ENCODE peak calls at places on chromosomes 7 and 10, in nine cellular contexts. O, H, S, J, L, F, U, X and T are unnamed samples. For H3K4me1, the result is how much of the 10 kb centered on the place peaks cover.

GRCh38 chr7:35670856-35671569 is 23.9 kb downstream of the HERPUD2 start:
- DNase-seq in O (no peak), H (no peak), S (no peak), J (no peak), L (no peak), F (no peak), U (no peak), X (no peak), T (no peak)

GRCh38 chr7:117873056-117873932 is at the start of gene CTTNBP2:
- DNase-seq in O (peak), H (peak), S (no peak), J (peak), L (peak), F (peak), U (peak), X (peak), T (peak)

GRCh38 chr7:23598321-23598720 is 1.1 kb downstream of the CCDC126 start:
- DNase-seq in O (peak), H (no peak), S (no peak), J (no peak), L (no peak), F (no peak), U (no peak), X (no peak), T (no peak)

GRCh38 chr7:98180751-98181150 is 30.5 kb upstream of the BHLHA15 start:
- DNase-seq in O (no peak), H (no peak), S (no peak), J (no peak), L (no peak), F (no peak), U (no peak), X (no peak), T (no peak)

GRCh38 chr10:104589871-104590270 is 51.2 kb upstream of the SORCS3 start:
- DNase-seq in O (peak), H (no peak), S (no peak), J (peak), L (no peak), F (peak), U (peak), X (peak), T (no peak)

GRCh38 chr10:100738055-100738827 is 7.1 kb upstream of the PAX2 start:
- DNase-seq in O (peak), H (no peak), S (no peak), J (no peak), L (no peak), F (no peak), U (no peak), X (no peak), T (no peak)

GRCh38 chr7:65722361-65722792 is 150.5 kb upstream of the VKORC1L1 start:
- DNase-seq in O (peak), H (peak), S (peak), J (peak), L (no peak), F (peak), U (no peak), X (peak), T (peak)

GRCh38 chr10:18501198-18501597 is 150.2 kb downstream of the NSUN6 start:
- DNase-seq in O (no peak), H (no peak), S (no peak), J (no peak), L (no peak), F (peak), U (peak), X (no peak), T (no peak)

GRCh38 chr10:51915031-51915542 is 215.7 kb upstream of the CSTF2T start:
- DNase-seq in O (peak), H (no peak), S (no peak), J (peak), L (no peak), F (no peak), U (no peak), X (peak), T (no peak)

GRCh38 chr10:132667613-132668394 is 118.1 kb downstream of the NKX6-2 start:
- DNase-seq in O (no peak), H (no peak), S (no peak), J (no peak), L (no peak), F (peak), U (peak), X (no peak), T (no peak)
- H3K4me1 ChIP-seq in O (under half), H (under half), S (under half), J (under half), L (under half), F (under half), U (under half), X (under half), T (under half)

GRCh38 chr7:106112118-106112971 is at the start of gene SYPL1:
- DNase-seq in O (peak), H (peak), S (peak), J (peak), L (peak), F (peak), U (peak), X (peak), T (peak)

GRCh38 chr7:106116162-106116704 is 4.1 kb upstream of the SYPL1 start:
- DNase-seq in O (no peak), H (no peak), S (no peak), J (no peak), L (no peak), F (no peak), U (no peak), X (no peak), T (no peak)

GRCh38 chr7:106112972-106113421 is 885 bp upstream of the SYPL1 start:
- DNase-seq in O (no peak), H (no peak), S (no peak), J (no peak), L (no peak), F (no peak), U (no peak), X (no peak), T (no peak)

GRCh38 chr7:106117767-106118544 is 5.8 kb upstream of the SYPL1 start:
- DNase-seq in O (no peak), H (no peak), S (no peak), J (no peak), L (no peak), F (no peak), U (no peak), X (no peak), T (no peak)

GRCh38 chr7:106114735-106115383 is 2.7 kb upstream of the SYPL1 start:
- DNase-seq in O (no peak), H (no peak), S (peak), J (no peak), L (no peak), F (no peak), U (no peak), X (no peak), T (no peak)
- H3K4me1 ChIP-seq in O (under half), H (under half), S (under half), J (under half), L (under half), F (under half), U (under half), X (under half), T (under half)

DNA sequence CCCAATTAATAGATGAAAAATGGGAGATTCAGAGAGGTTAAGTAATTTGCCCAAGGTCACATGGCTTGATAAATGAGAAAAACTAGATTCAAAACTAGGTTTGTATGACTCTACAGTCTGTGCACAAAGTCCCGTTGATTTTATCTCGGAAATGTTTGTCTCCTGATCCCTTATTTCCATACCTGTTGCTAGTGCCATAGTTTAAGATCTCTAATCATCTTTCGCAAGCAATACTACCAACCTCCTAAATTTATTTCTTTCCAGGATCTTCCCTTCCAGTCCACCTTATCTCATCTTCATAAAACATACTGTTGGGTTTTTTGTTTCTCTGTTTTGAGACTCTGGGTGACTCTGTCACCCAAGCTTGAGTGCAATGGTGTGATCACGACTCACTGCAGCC is 2.9 kb downstream of the NT5C3A start:
- DNase-seq in O (no peak), H (no peak), S (no peak), J (no peak), L (no peak), F (no peak), U (no peak), X (no peak), T (no peak)
- H3K4me1 ChIP-seq in O (under half), H (under half), S (under half), J (under half), L (under half), F (under half), U (under half), X (under half), T (under half)

DNA sequence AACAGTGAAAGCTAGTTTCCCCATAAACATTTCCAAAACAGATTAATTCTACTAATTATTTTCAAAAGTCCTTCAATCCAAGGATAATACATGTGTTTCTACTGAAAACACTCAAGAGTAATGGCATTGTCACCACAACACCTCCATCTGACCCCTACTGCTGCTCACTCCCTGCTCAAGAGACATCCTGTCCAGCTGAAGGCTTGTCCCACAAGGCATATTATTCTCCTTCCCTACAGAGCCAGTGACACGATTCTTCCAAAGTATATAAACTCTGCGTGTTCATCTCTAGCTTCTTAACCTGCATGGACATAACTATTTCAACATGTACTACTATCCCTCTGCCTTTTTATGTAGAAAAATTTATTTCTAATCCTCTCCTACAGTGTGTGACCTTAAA is 182.1 kb downstream of the CPEB3 start:
- DNase-seq in O (no peak), H (no peak), S (no peak), J (no peak), L (no peak), F (no peak), U (no peak), X (no peak), T (no peak)
- H3K4me1 ChIP-seq in O (under half), H (under half), S (under half), J (under half), L (under half), F (under half), U (under half), X (under half), T (under half)

GRCh38 chr7:116557066-116557585 is 32.3 kb downstream of the CAV1 start:
- DNase-seq in O (no peak), H (no peak), S (no peak), J (no peak), L (no peak), F (no peak), U (no peak), X (no peak), T (no peak)
- H3K4me1 ChIP-seq in O (under half), H (under half), S (under half), J (under half), L (under half), F (under half), U (under half), X (under half), T (under half)

DNA sequence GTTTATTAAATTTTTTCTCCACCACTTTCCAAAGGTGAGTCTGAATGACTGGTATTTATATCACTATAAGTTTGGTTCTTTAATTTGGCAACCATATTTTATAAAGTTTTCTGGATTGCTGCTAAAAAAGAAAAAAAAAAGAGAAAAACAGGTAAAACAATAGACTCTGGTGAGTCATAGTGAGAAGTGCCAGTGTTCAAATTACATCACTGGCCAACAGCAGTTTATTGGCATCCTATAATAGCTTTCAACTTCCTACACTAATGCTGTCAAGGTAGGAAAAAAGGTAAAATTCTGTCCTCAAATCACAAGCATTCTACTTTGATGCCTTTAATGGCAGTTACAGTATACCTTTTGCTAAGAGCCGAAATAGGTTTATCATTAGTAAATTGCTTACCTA is 808.8 kb downstream of the GRM8 start:
- DNase-seq in O (no peak), H (no peak), S (no peak), J (no peak), L (no peak), F (no peak), U (no peak), X (no peak), T (no peak)
- H3K4me1 ChIP-seq in O (under half), H (under half), S (under half), J (under half), L (under half), F (under half), U (under half), X (under half), T (under half)